ENCODE peak calls at places on chromosome 7, in nine cellular contexts. One of them, this sample, is unnamed.

GRCh38 chr7:46155367-46155766 is 234.3 kb upstream of the IGFBP3 start:
- DNase-seq in keratinocyte: no peak
- DNase-seq in heart right ventricle: no peak
- DNase-seq in AG09309: no peak
- DNase-seq in cardiac muscle cell: no peak
- DNase-seq in activated B cell treated with CpG ODN at 0.5 μM for 24 hours: no peak
- DNase-seq in lower leg skin: no peak
- DNase-seq in heart left ventricle: no peak
- DNase-seq in HCT116: no peak
- DNase-seq in this sample: no peak

GRCh38 chr7:137909042-137909441 is 62.3 kb upstream of the DGKI start:
- DNase-seq in AG09309: no peak
- DNase-seq in activated B cell treated with CpG ODN at 0.5 μM for 24 hours: no peak
- DNase-seq in cardiac muscle cell: no peak
- DNase-seq in keratinocyte: no peak
- DNase-seq in heart left ventricle: no peak
- DNase-seq in lower leg skin: no peak
- DNase-seq in HCT116: no peak
- DNase-seq in heart right ventricle: peak
- DNase-seq in this sample: no peak

GRCh38 chr7:107167483-107168232 is 1.1 kb upstream of the HBP1 start:
- DNase-seq in heart right ventricle: peak
- DNase-seq in heart left ventricle: no peak
- DNase-seq in keratinocyte: peak
- DNase-seq in lower leg skin: no peak
- DNase-seq in cardiac muscle cell: peak
- DNase-seq in HCT116: peak
- DNase-seq in activated B cell treated with CpG ODN at 0.5 μM for 24 hours: no peak
- DNase-seq in AG09309: peak
- DNase-seq in this sample: peak

GRCh38 chr7:19284596-19285300 is 139.5 kb upstream of the FERD3L start:
- DNase-seq in AG09309: peak
- DNase-seq in keratinocyte: no peak
- DNase-seq in HCT116: no peak
- DNase-seq in cardiac muscle cell: no peak
- DNase-seq in heart left ventricle: no peak
- DNase-seq in heart right ventricle: no peak
- DNase-seq in lower leg skin: no peak
- DNase-seq in activated B cell treated with CpG ODN at 0.5 μM for 24 hours: no peak
- DNase-seq in this sample: no peak

GRCh38 chr7:148979827-148980226 is 48.5 kb downstream of the PDIA4 start:
- DNase-seq in heart right ventricle: no peak
- DNase-seq in lower leg skin: no peak
- DNase-seq in keratinocyte: no peak
- DNase-seq in HCT116: no peak
- DNase-seq in cardiac muscle cell: no peak
- DNase-seq in activated B cell treated with CpG ODN at 0.5 μM for 24 hours: no peak
- DNase-seq in heart left ventricle: no peak
- DNase-seq in AG09309: no peak
- DNase-seq in this sample: no peak

GRCh38 chr7:137772748-137773147 is 74.0 kb downstream of the DGKI start:
- DNase-seq in heart right ventricle: no peak
- DNase-seq in heart left ventricle: no peak
- DNase-seq in lower leg skin: no peak
- DNase-seq in AG09309: peak
- DNase-seq in cardiac muscle cell: no peak
- DNase-seq in keratinocyte: peak
- DNase-seq in activated B cell treated with CpG ODN at 0.5 μM for 24 hours: no peak
- DNase-seq in HCT116: no peak
- DNase-seq in this sample: no peak

GRCh38 chr7:131425992-131426391 is 98.3 kb downstream of the MKLN1 start:
- DNase-seq in lower leg skin: no peak
- DNase-seq in heart left ventricle: no peak
- DNase-seq in cardiac muscle cell: no peak
- DNase-seq in activated B cell treated with CpG ODN at 0.5 μM for 24 hours: no peak
- DNase-seq in HCT116: no peak
- DNase-seq in heart right ventricle: no peak
- DNase-seq in AG09309: no peak
- DNase-seq in keratinocyte: no peak
- DNase-seq in this sample: no peak

GRCh38 chr7:143258830-143259229 is 4.4 kb upstream of the GSTK1 start:
- DNase-seq in keratinocyte: no peak
- DNase-seq in HCT116: no peak
- DNase-seq in lower leg skin: no peak
- DNase-seq in heart left ventricle: no peak
- DNase-seq in cardiac muscle cell: no peak
- DNase-seq in heart right ventricle: peak
- DNase-seq in activated B cell treated with CpG ODN at 0.5 μM for 24 hours: no peak
- DNase-seq in AG09309: no peak
- DNase-seq in this sample: no peak

GRCh38 chr7:10346032-10346431 is 627.6 kb upstream of the PHF14 start:
- DNase-seq in cardiac muscle cell: no peak
- DNase-seq in AG09309: no peak
- DNase-seq in HCT116: no peak
- DNase-seq in activated B cell treated with CpG ODN at 0.5 μM for 24 hours: no peak
- DNase-seq in heart right ventricle: no peak
- DNase-seq in heart left ventricle: no peak
- DNase-seq in lower leg skin: no peak
- DNase-seq in keratinocyte: no peak
- DNase-seq in this sample: no peak

GRCh38 chr7:129911790-129912189 is 41.0 kb downstream of the UBE2H start:
- DNase-seq in heart left ventricle: no peak
- DNase-seq in HCT116: no peak
- DNase-seq in heart right ventricle: no peak
- DNase-seq in keratinocyte: no peak
- DNase-seq in activated B cell treated with CpG ODN at 0.5 μM for 24 hours: no peak
- DNase-seq in cardiac muscle cell: no peak
- DNase-seq in lower leg skin: no peak
- DNase-seq in AG09309: no peak
- DNase-seq in this sample: no peak

GRCh38 chr7:27122075-27122910 is 8.3 kb downstream of the HOXA4 start:
- DNase-seq in heart right ventricle: no peak
- DNase-seq in heart left ventricle: no peak
- DNase-seq in HCT116: no peak
- DNase-seq in activated B cell treated with CpG ODN at 0.5 μM for 24 hours: no peak
- DNase-seq in keratinocyte: no peak
- DNase-seq in lower leg skin: peak
- DNase-seq in AG09309: no peak
- DNase-seq in cardiac muscle cell: no peak
- DNase-seq in this sample: peak

GRCh38 chr7:73905360-73905759 is 44.4 kb downstream of the TMEM270 start:
- DNase-seq in HCT116: no peak
- DNase-seq in activated B cell treated with CpG ODN at 0.5 μM for 24 hours: no peak
- DNase-seq in heart right ventricle: no peak
- DNase-seq in heart left ventricle: no peak
- DNase-seq in lower leg skin: peak
- DNase-seq in cardiac muscle cell: no peak
- DNase-seq in AG09309: no peak
- DNase-seq in keratinocyte: no peak
- DNase-seq in this sample: no peak

GRCh38 chr7:105691029-105691691 is 109.9 kb upstream of the EFCAB10 start:
- DNase-seq in HCT116: no peak
- DNase-seq in keratinocyte: no peak
- DNase-seq in cardiac muscle cell: no peak
- DNase-seq in AG09309: no peak
- DNase-seq in heart right ventricle: peak
- DNase-seq in lower leg skin: no peak
- DNase-seq in activated B cell treated with CpG ODN at 0.5 μM for 24 hours: peak
- DNase-seq in heart left ventricle: peak
- DNase-seq in this sample: no peak

GRCh38 chr7:94375167-94375566 is 19.5 kb upstream of the COL1A2 start:
- DNase-seq in lower leg skin: peak
- DNase-seq in cardiac muscle cell: peak
- DNase-seq in activated B cell treated with CpG ODN at 0.5 μM for 24 hours: no peak
- DNase-seq in HCT116: no peak
- DNase-seq in AG09309: peak
- DNase-seq in heart left ventricle: peak
- DNase-seq in heart right ventricle: peak
- DNase-seq in keratinocyte: no peak
- DNase-seq in this sample: no peak

GRCh38 chr7:115009139-115009538 is 87.2 kb downstream of the MDFIC start:
- DNase-seq in cardiac muscle cell: no peak
- DNase-seq in activated B cell treated with CpG ODN at 0.5 μM for 24 hours: no peak
- DNase-seq in HCT116: no peak
- DNase-seq in keratinocyte: no peak
- DNase-seq in heart left ventricle: no peak
- DNase-seq in heart right ventricle: no peak
- DNase-seq in AG09309: no peak
- DNase-seq in lower leg skin: no peak
- DNase-seq in this sample: no peak

GRCh38 chr7:92763636-92764423 is 72.5 kb downstream of the CDK6 start:
- DNase-seq in lower leg skin: no peak
- DNase-seq in cardiac muscle cell: no peak
- DNase-seq in heart right ventricle: no peak
- DNase-seq in HCT116: peak
- DNase-seq in heart left ventricle: no peak
- DNase-seq in activated B cell treated with CpG ODN at 0.5 μM for 24 hours: no peak
- DNase-seq in keratinocyte: peak
- DNase-seq in AG09309: no peak
- DNase-seq in this sample: peak

GRCh38 chr7:18189495-18190126 is 162.0 kb upstream of the PRPS1L1 start:
- DNase-seq in lower leg skin: no peak
- DNase-seq in keratinocyte: no peak
- DNase-seq in activated B cell treated with CpG ODN at 0.5 μM for 24 hours: no peak
- DNase-seq in HCT116: no peak
- DNase-seq in cardiac muscle cell: no peak
- DNase-seq in AG09309: no peak
- DNase-seq in heart right ventricle: no peak
- DNase-seq in heart left ventricle: no peak
- DNase-seq in this sample: no peak

GRCh38 chr7:122544463-122544862 is 154.5 kb downstream of the RNF133 start:
- DNase-seq in HCT116: no peak
- DNase-seq in cardiac muscle cell: no peak
- DNase-seq in activated B cell treated with CpG ODN at 0.5 μM for 24 hours: no peak
- DNase-seq in heart left ventricle: peak
- DNase-seq in keratinocyte: no peak
- DNase-seq in heart right ventricle: peak
- DNase-seq in lower leg skin: no peak
- DNase-seq in AG09309: no peak
- DNase-seq in this sample: no peak

GRCh38 chr7:157046681-157047080 is 36.2 kb upstream of the MNX1 start:
- DNase-seq in activated B cell treated with CpG ODN at 0.5 μM for 24 hours: no peak
- DNase-seq in HCT116: no peak
- DNase-seq in cardiac muscle cell: no peak
- DNase-seq in keratinocyte: peak
- DNase-seq in heart left ventricle: no peak
- DNase-seq in lower leg skin: no peak
- DNase-seq in heart right ventricle: no peak
- DNase-seq in AG09309: peak
- DNase-seq in this sample: no peak

GRCh38 chr7:25167262-25167843 is 42.3 kb upstream of the CYCS start:
- DNase-seq in keratinocyte: no peak
- DNase-seq in cardiac muscle cell: no peak
- DNase-seq in heart left ventricle: no peak
- DNase-seq in HCT116: no peak
- DNase-seq in activated B cell treated with CpG ODN at 0.5 μM for 24 hours: no peak
- DNase-seq in AG09309: no peak
- DNase-seq in heart right ventricle: no peak
- DNase-seq in lower leg skin: no peak
- DNase-seq in this sample: peak

GRCh38 chr7:100472854-100473499 is 6.0 kb downstream of the TSC22D4 start:
- DNase-seq in AG09309: no peak
- DNase-seq in heart left ventricle: peak
- DNase-seq in keratinocyte: no peak
- DNase-seq in lower leg skin: no peak
- DNase-seq in activated B cell treated with CpG ODN at 0.5 μM for 24 hours: no peak
- DNase-seq in heart right ventricle: peak
- DNase-seq in cardiac muscle cell: no peak
- DNase-seq in HCT116: no peak
- DNase-seq in this sample: no peak

GRCh38 chr7:101688183-101688831 is 59.2 kb upstream of the MYL10 start:
- DNase-seq in cardiac muscle cell: peak
- DNase-seq in heart right ventricle: peak
- DNase-seq in AG09309: no peak
- DNase-seq in lower leg skin: peak
- DNase-seq in heart left ventricle: peak
- DNase-seq in keratinocyte: no peak
- DNase-seq in HCT116: peak
- DNase-seq in activated B cell treated with CpG ODN at 0.5 μM for 24 hours: peak
- DNase-seq in this sample: peak
- TF ChIP-seq CTCF in cardiac muscle cell: peak
- TF ChIP-seq CTCF in heart right ventricle: peak
- TF ChIP-seq CTCF in AG09309: peak
- TF ChIP-seq CTCF in lower leg skin: peak
- TF ChIP-seq CTCF in heart left ventricle: peak
- TF ChIP-seq CTCF in keratinocyte: peak
- TF ChIP-seq CTCF in HCT116: peak
- TF ChIP-seq CTCF in activated B cell treated with CpG ODN at 0.5 μM for 24 hours: peak
- TF ChIP-seq CTCF in this sample: peak

GRCh38 chr7:152030561-152030960 is 5.1 kb downstream of the GALNT11 start:
- DNase-seq in cardiac muscle cell: no peak
- DNase-seq in activated B cell treated with CpG ODN at 0.5 μM for 24 hours: no peak
- DNase-seq in keratinocyte: no peak
- DNase-seq in HCT116: no peak
- DNase-seq in lower leg skin: no peak
- DNase-seq in heart left ventricle: no peak
- DNase-seq in heart right ventricle: no peak
- DNase-seq in AG09309: no peak
- DNase-seq in this sample: no peak

GRCh38 chr7:152025077-152025936 is at the start of gene GALNT11:
- DNase-seq in lower leg skin: peak
- DNase-seq in AG09309: peak
- DNase-seq in heart right ventricle: peak
- DNase-seq in activated B cell treated with CpG ODN at 0.5 μM for 24 hours: peak
- DNase-seq in heart left ventricle: peak
- DNase-seq in keratinocyte: peak
- DNase-seq in HCT116: peak
- DNase-seq in cardiac muscle cell: peak
- DNase-seq in this sample: peak

GRCh38 chr7:152025937-152026890 is 740 bp downstream of the GALNT11 start:
- DNase-seq in activated B cell treated with CpG ODN at 0.5 μM for 24 hours: no peak
- DNase-seq in cardiac muscle cell: no peak
- DNase-seq in heart left ventricle: no peak
- DNase-seq in keratinocyte: no peak
- DNase-seq in AG09309: no peak
- DNase-seq in HCT116: no peak
- DNase-seq in lower leg skin: peak
- DNase-seq in heart right ventricle: peak
- DNase-seq in this sample: no peak
- TF ChIP-seq CTCF in activated B cell treated with CpG ODN at 0.5 μM for 24 hours: no peak
- TF ChIP-seq CTCF in cardiac muscle cell: no peak
- TF ChIP-seq CTCF in heart left ventricle: peak
- TF ChIP-seq CTCF in keratinocyte: no peak
- TF ChIP-seq CTCF in AG09309: no peak
- TF ChIP-seq CTCF in HCT116: no peak
- TF ChIP-seq CTCF in lower leg skin: no peak
- TF ChIP-seq CTCF in heart right ventricle: no peak
- TF ChIP-seq CTCF in this sample: no peak

GRCh38 chr7:139109188-139109982 is at the start of gene ZC3HAV1:
- DNase-seq in keratinocyte: peak
- DNase-seq in AG09309: peak
- DNase-seq in heart left ventricle: peak
- DNase-seq in lower leg skin: peak
- DNase-seq in cardiac muscle cell: peak
- DNase-seq in activated B cell treated with CpG ODN at 0.5 μM for 24 hours: peak
- DNase-seq in heart right ventricle: peak
- DNase-seq in HCT116: peak
- DNase-seq in this sample: peak
- TF ChIP-seq CTCF in keratinocyte: no peak
- TF ChIP-seq CTCF in AG09309: peak
- TF ChIP-seq CTCF in heart left ventricle: no peak
- TF ChIP-seq CTCF in lower leg skin: no peak
- TF ChIP-seq CTCF in cardiac muscle cell: peak
- TF ChIP-seq CTCF in activated B cell treated with CpG ODN at 0.5 μM for 24 hours: no peak
- TF ChIP-seq CTCF in heart right ventricle: no peak
- TF ChIP-seq CTCF in HCT116: no peak
- TF ChIP-seq CTCF in this sample: no peak

GRCh38 chr7:1569833-1570632 is at the start of gene PSMG3:
- DNase-seq in heart right ventricle: peak
- DNase-seq in lower leg skin: peak
- DNase-seq in activated B cell treated with CpG ODN at 0.5 μM for 24 hours: peak
- DNase-seq in AG09309: no peak
- DNase-seq in keratinocyte: no peak
- DNase-seq in cardiac muscle cell: peak
- DNase-seq in heart left ventricle: peak
- DNase-seq in HCT116: peak
- DNase-seq in this sample: peak
- TF ChIP-seq CTCF in heart right ventricle: peak
- TF ChIP-seq CTCF in lower leg skin: no peak
- TF ChIP-seq CTCF in activated B cell treated with CpG ODN at 0.5 μM for 24 hours: no peak
- TF ChIP-seq CTCF in AG09309: peak
- TF ChIP-seq CTCF in keratinocyte: no peak
- TF ChIP-seq CTCF in cardiac muscle cell: peak
- TF ChIP-seq CTCF in heart left ventricle: no peak
- TF ChIP-seq CTCF in HCT116: no peak
- TF ChIP-seq CTCF in this sample: peak